ENCODE peak calls at places on chromosomes 12 and 14, in six cellular contexts. One of them, this sample, is unnamed.

GRCh38 chr14:71554959-71555612 is 377.1 kb upstream of the RGS6 start:
- DNase-seq in GM12865: peak
- DNase-seq in lower lobe of right lung: no peak
- DNase-seq in fibroblast of mammary gland: no peak
- DNase-seq in PC-9: no peak
- DNase-seq in GM23338: no peak
- DNase-seq in this sample: no peak

GRCh38 chr14:68404652-68405183 is 388.1 kb downstream of the ZFP36L1 start:
- DNase-seq in PC-9: no peak
- DNase-seq in lower lobe of right lung: no peak
- DNase-seq in GM12865: peak
- DNase-seq in fibroblast of mammary gland: no peak
- DNase-seq in GM23338: no peak
- DNase-seq in this sample: no peak

GRCh38 chr14:21486640-21487087 is 9.7 kb downstream of the TOX4 start:
- DNase-seq in GM12865: no peak
- DNase-seq in lower lobe of right lung: no peak
- DNase-seq in fibroblast of mammary gland: peak
- DNase-seq in GM23338: no peak
- DNase-seq in PC-9: no peak
- DNase-seq in this sample: no peak

GRCh38 chr14:50028458-50028857 is 87.9 kb downstream of the VCPKMT start:
- DNase-seq in lower lobe of right lung: no peak
- DNase-seq in GM12865: no peak
- DNase-seq in PC-9: no peak
- DNase-seq in GM23338: no peak
- DNase-seq in fibroblast of mammary gland: no peak
- DNase-seq in this sample: no peak

GRCh38 chr14:64074961-64075619 is 219.1 kb downstream of the ESR2 start:
- DNase-seq in PC-9: no peak
- DNase-seq in fibroblast of mammary gland: peak
- DNase-seq in GM12865: no peak
- DNase-seq in lower lobe of right lung: no peak
- DNase-seq in GM23338: no peak
- DNase-seq in this sample: no peak

GRCh38 chr12:70849265-70849960 is 71.1 kb downstream of the PTPRR start:
- DNase-seq in GM12865: peak
- DNase-seq in PC-9: no peak
- DNase-seq in fibroblast of mammary gland: peak
- DNase-seq in lower lobe of right lung: no peak
- DNase-seq in GM23338: peak
- DNase-seq in this sample: no peak

GRCh38 chr14:75197338-75197737 is 20.9 kb upstream of the TMED10 start:
- DNase-seq in fibroblast of mammary gland: no peak
- DNase-seq in GM23338: no peak
- DNase-seq in PC-9: no peak
- DNase-seq in lower lobe of right lung: no peak
- DNase-seq in GM12865: no peak
- DNase-seq in this sample: no peak

GRCh38 chr12:117968826-117969659 is at the start of gene KSR2:
- DNase-seq in fibroblast of mammary gland: no peak
- DNase-seq in lower lobe of right lung: peak
- DNase-seq in GM12865: peak
- DNase-seq in PC-9: peak
- DNase-seq in GM23338: peak
- DNase-seq in this sample: peak

GRCh38 chr14:24918822-24919221 is 131.1 kb downstream of the STXBP6 start:
- DNase-seq in GM12865: no peak
- DNase-seq in PC-9: no peak
- DNase-seq in fibroblast of mammary gland: no peak
- DNase-seq in GM23338: no peak
- DNase-seq in lower lobe of right lung: no peak
- DNase-seq in this sample: no peak

GRCh38 chr12:46752396-46752795 is 73.4 kb downstream of the SLC38A4 start:
- DNase-seq in PC-9: no peak
- DNase-seq in GM12865: no peak
- DNase-seq in lower lobe of right lung: no peak
- DNase-seq in GM23338: no peak
- DNase-seq in fibroblast of mammary gland: no peak
- DNase-seq in this sample: no peak

GRCh38 chr12:24596768-24597388 is 352.0 kb downstream of the BCAT1 start:
- DNase-seq in fibroblast of mammary gland: peak
- DNase-seq in lower lobe of right lung: no peak
- DNase-seq in GM23338: peak
- DNase-seq in PC-9: no peak
- DNase-seq in GM12865: peak
- DNase-seq in this sample: no peak

GRCh38 chr12:28683371-28683770 is 465.7 kb upstream of the FAR2 start:
- DNase-seq in lower lobe of right lung: no peak
- DNase-seq in PC-9: no peak
- DNase-seq in fibroblast of mammary gland: no peak
- DNase-seq in GM12865: no peak
- DNase-seq in GM23338: no peak
- DNase-seq in this sample: no peak

GRCh38 chr14:68345738-68346137 is 447.1 kb downstream of the ZFP36L1 start:
- DNase-seq in PC-9: no peak
- DNase-seq in fibroblast of mammary gland: peak
- DNase-seq in GM23338: no peak
- DNase-seq in lower lobe of right lung: no peak
- DNase-seq in GM12865: no peak
- DNase-seq in this sample: no peak

GRCh38 chr14:33655421-33655820 is 295.5 kb downstream of the EGLN3 start:
- DNase-seq in GM23338: no peak
- DNase-seq in fibroblast of mammary gland: no peak
- DNase-seq in PC-9: no peak
- DNase-seq in lower lobe of right lung: no peak
- DNase-seq in GM12865: no peak
- DNase-seq in this sample: no peak

GRCh38 chr14:24074625-24075484 is 3.5 kb downstream of the CPNE6 start:
- DNase-seq in fibroblast of mammary gland: no peak
- DNase-seq in GM12865: no peak
- DNase-seq in GM23338: no peak
- DNase-seq in PC-9: no peak
- DNase-seq in lower lobe of right lung: no peak
- DNase-seq in this sample: no peak

GRCh38 chr12:103105971-103106597 is 148.6 kb downstream of the ASCL1 start:
- DNase-seq in PC-9: no peak
- DNase-seq in GM12865: peak
- DNase-seq in lower lobe of right lung: no peak
- DNase-seq in fibroblast of mammary gland: no peak
- DNase-seq in GM23338: no peak
- DNase-seq in this sample: no peak

GRCh38 chr14:24806061-24806678 is 172.2 kb upstream of the GZMB start:
- DNase-seq in PC-9: peak
- DNase-seq in GM12865: peak
- DNase-seq in fibroblast of mammary gland: peak
- DNase-seq in lower lobe of right lung: peak
- DNase-seq in GM23338: peak
- DNase-seq in this sample: no peak

GRCh38 chr12:51695241-51696010 is 104.4 kb downstream of the SCN8A start:
- DNase-seq in GM12865: no peak
- DNase-seq in PC-9: no peak
- DNase-seq in lower lobe of right lung: no peak
- DNase-seq in fibroblast of mammary gland: peak
- DNase-seq in GM23338: peak
- DNase-seq in this sample: no peak

GRCh38 chr14:58331111-58331510 is 32.8 kb downstream of the ARID4A start:
- DNase-seq in fibroblast of mammary gland: peak
- DNase-seq in GM23338: peak
- DNase-seq in PC-9: no peak
- DNase-seq in lower lobe of right lung: peak
- DNase-seq in GM12865: peak
- DNase-seq in this sample: peak

GRCh38 chr14:21521526-21521925 is 4.6 kb downstream of the SALL2 start:
- DNase-seq in fibroblast of mammary gland: peak
- DNase-seq in GM23338: no peak
- DNase-seq in PC-9: no peak
- DNase-seq in GM12865: no peak
- DNase-seq in lower lobe of right lung: no peak
- DNase-seq in this sample: no peak

GRCh38 chr12:16389594-16389993 is 42.1 kb downstream of the MGST1 start:
- DNase-seq in PC-9: no peak
- DNase-seq in GM12865: no peak
- DNase-seq in fibroblast of mammary gland: peak
- DNase-seq in GM23338: no peak
- DNase-seq in lower lobe of right lung: no peak
- DNase-seq in this sample: no peak

GRCh38 chr14:103123634-103124500 is 606 bp downstream of the TNFAIP2 start:
- DNase-seq in fibroblast of mammary gland: peak
- DNase-seq in PC-9: peak
- DNase-seq in GM23338: peak
- DNase-seq in GM12865: no peak
- DNase-seq in lower lobe of right lung: peak
- DNase-seq in this sample: no peak
- TF ChIP-seq CTCF in fibroblast of mammary gland: peak
- TF ChIP-seq CTCF in PC-9: peak
- TF ChIP-seq CTCF in GM23338: peak
- TF ChIP-seq CTCF in GM12865: peak
- TF ChIP-seq CTCF in lower lobe of right lung: peak
- TF ChIP-seq CTCF in this sample: peak

GRCh38 chr12:122116707-122117535 is 38.4 kb downstream of the MLXIP start:
- DNase-seq in PC-9: no peak
- DNase-seq in GM12865: no peak
- DNase-seq in fibroblast of mammary gland: no peak
- DNase-seq in GM23338: no peak
- DNase-seq in lower lobe of right lung: peak
- DNase-seq in this sample: no peak
- TF ChIP-seq CTCF in PC-9: no peak
- TF ChIP-seq CTCF in GM12865: peak
- TF ChIP-seq CTCF in fibroblast of mammary gland: no peak
- TF ChIP-seq CTCF in GM23338: no peak
- TF ChIP-seq CTCF in lower lobe of right lung: no peak
- TF ChIP-seq CTCF in this sample: peak

DNA sequence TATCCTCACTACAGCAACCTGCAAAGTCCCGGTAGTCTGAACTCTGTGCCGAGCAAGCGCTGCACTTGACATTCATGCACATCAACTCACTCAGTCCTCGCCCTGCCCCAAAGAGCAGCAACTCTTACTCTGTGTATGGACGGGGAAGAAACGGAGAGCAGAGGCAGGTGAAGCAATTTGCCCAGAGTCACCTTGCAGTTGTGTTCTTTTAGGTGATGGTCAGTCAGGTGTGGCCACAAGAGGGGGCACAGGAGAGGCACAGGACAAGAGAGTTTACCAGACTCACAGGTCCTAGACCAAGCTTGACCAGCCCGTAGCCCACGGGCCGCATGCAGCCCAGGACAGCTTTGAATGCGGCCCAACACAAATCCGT is 39.1 kb downstream of the TSPAN11 start:
- DNase-seq in GM23338: peak
- DNase-seq in fibroblast of mammary gland: no peak
- DNase-seq in GM12865: no peak
- DNase-seq in PC-9: peak
- DNase-seq in lower lobe of right lung: no peak
- DNase-seq in this sample: no peak
- TF ChIP-seq CTCF in GM23338: peak
- TF ChIP-seq CTCF in fibroblast of mammary gland: peak
- TF ChIP-seq CTCF in GM12865: no peak
- TF ChIP-seq CTCF in PC-9: peak
- TF ChIP-seq CTCF in lower lobe of right lung: no peak
- TF ChIP-seq CTCF in this sample: no peak

DNA sequence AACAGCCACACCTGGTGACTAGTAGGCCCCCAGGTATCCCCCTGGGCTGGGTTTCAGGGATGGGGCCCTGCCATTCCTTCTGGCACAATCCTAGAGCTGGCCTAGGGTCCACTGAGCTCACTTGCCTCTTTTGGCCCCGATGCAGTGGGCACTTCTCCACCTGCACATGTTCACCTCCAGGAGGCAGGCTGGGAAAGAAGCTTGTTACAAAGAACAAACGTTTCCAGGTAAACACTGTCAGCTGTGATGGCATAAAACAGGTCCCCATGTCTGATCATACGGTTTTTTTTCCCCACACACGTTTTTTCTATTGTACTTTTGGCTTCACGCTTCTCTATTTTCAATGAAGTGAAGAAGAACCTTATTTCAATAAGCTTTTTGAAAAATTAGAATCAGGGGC is 15.8 kb upstream of the HVCN1 start:
- DNase-seq in GM23338: peak
- DNase-seq in PC-9: no peak
- DNase-seq in lower lobe of right lung: no peak
- DNase-seq in GM12865: peak
- DNase-seq in fibroblast of mammary gland: no peak
- DNase-seq in this sample: no peak
- TF ChIP-seq CTCF in GM23338: peak
- TF ChIP-seq CTCF in PC-9: peak
- TF ChIP-seq CTCF in lower lobe of right lung: no peak
- TF ChIP-seq CTCF in GM12865: peak
- TF ChIP-seq CTCF in fibroblast of mammary gland: no peak
- TF ChIP-seq CTCF in this sample: peak

DNA sequence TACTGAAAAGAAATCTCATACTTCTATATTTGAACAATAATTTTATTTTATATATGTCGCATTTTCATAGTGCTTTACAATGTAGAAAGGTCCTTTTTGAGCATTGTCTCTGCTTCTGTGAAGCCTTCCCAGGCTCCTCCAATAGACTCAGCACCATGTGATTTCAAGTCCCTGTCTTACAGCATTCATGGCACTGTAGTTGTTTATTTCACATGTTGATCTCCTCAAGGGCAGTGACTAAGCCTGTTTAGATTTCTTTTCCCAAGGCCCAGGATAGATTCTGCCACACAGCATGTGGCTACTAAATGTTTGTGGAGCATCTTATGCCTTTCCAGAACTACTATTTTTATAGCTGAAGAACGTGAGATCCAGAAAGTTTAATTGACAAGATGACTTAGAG is 391.7 kb downstream of the TMEM117 start:
- DNase-seq in GM12865: no peak
- DNase-seq in lower lobe of right lung: no peak
- DNase-seq in PC-9: no peak
- DNase-seq in GM23338: no peak
- DNase-seq in fibroblast of mammary gland: peak
- DNase-seq in this sample: no peak
- TF ChIP-seq CTCF in GM12865: no peak
- TF ChIP-seq CTCF in lower lobe of right lung: no peak
- TF ChIP-seq CTCF in PC-9: no peak
- TF ChIP-seq CTCF in GM23338: no peak
- TF ChIP-seq CTCF in fibroblast of mammary gland: no peak
- TF ChIP-seq CTCF in this sample: no peak

GRCh38 chr12:48978291-48978740 is at the start of gene WNT1:
- DNase-seq in GM12865: no peak
- DNase-seq in GM23338: no peak
- DNase-seq in fibroblast of mammary gland: no peak
- DNase-seq in lower lobe of right lung: no peak
- DNase-seq in PC-9: no peak
- DNase-seq in this sample: no peak
- TF ChIP-seq CTCF in GM12865: no peak
- TF ChIP-seq CTCF in GM23338: no peak
- TF ChIP-seq CTCF in fibroblast of mammary gland: no peak
- TF ChIP-seq CTCF in lower lobe of right lung: peak
- TF ChIP-seq CTCF in PC-9: no peak
- TF ChIP-seq CTCF in this sample: peak